ENCODE peak calls at places on chromosomes 4 and X, in nine cellular contexts. B is adipocyte; W is GM23338; U is sigmoid colon; L is upper lobe of left lung; I is BJ; Z is CD8-positive, alpha-beta memory T cell; J is GM23248; Y is H7. V is an unnamed sample. For H3K36me3, the result is how much of the 10 kb centered on the place peaks cover.

GRCh38 chr4:174198396-174199179 is 84.9 kb downstream of the FBXO8 start:
- DNase-seq in J (peak), B (peak), Y (no peak), L (no peak), W (no peak), I (peak), Z (no peak), U (peak), V (no peak)

GRCh38 chr4:44351069-44351468 is 97.5 kb downstream of the KCTD8 start:
- DNase-seq in J (peak), Y (no peak), I (no peak), L (no peak), W (no peak), Z (no peak), U (no peak), B (no peak), V (no peak)

GRCh38 chr4:155906554-155907247 is 3.2 kb downstream of the TDO2 start:
- DNase-seq in I (peak), B (peak), Y (no peak), L (no peak), U (no peak), W (no peak), Z (no peak), J (peak), V (no peak)

GRCh38 chrX:133444196-133444595 is 28.9 kb upstream of the GPC4 start:
- DNase-seq in J (no peak), Y (no peak), Z (no peak), U (no peak), I (no peak), W (no peak), L (no peak), B (peak), V (no peak)

GRCh38 chr4:152735918-152736305 is 43.6 kb downstream of the TIGD4 start:
- DNase-seq in U (no peak), B (no peak), L (no peak), J (no peak), W (no peak), Z (no peak), Y (no peak), I (no peak), V (no peak)

GRCh38 chr4:15809058-15809457 is 30.9 kb downstream of the CD38 start:
- DNase-seq in I (no peak), Z (no peak), W (no peak), U (no peak), Y (no peak), B (no peak), J (no peak), L (no peak), V (no peak)

GRCh38 chr4:79682801-79683217 is 274.8 kb upstream of the GK2 start:
- DNase-seq in J (no peak), Y (no peak), W (no peak), U (no peak), B (no peak), I (no peak), L (no peak), Z (no peak), V (no peak)

GRCh38 chr4:184317234-184317918 is 99.7 kb upstream of the ENPP6 start:
- DNase-seq in U (no peak), W (no peak), Y (no peak), Z (no peak), I (no peak), J (no peak), B (no peak), L (peak), V (no peak)

GRCh38 chr4:103786593-103786992 is 66.8 kb upstream of the TACR3 start:
- DNase-seq in J (no peak), Z (no peak), Y (no peak), L (no peak), U (no peak), I (no peak), W (no peak), B (no peak), V (no peak)

GRCh38 chrX:43269201-43269600 is 386.9 kb upstream of the MAOA start:
- DNase-seq in L (no peak), B (no peak), W (no peak), Z (no peak), J (no peak), I (no peak), Y (no peak), U (no peak), V (no peak)

GRCh38 chr4:7195546-7196282 is 3.4 kb downstream of the SORCS2 start:
- DNase-seq in Z (no peak), Y (peak), I (no peak), U (peak), W (no peak), L (no peak), B (peak), J (peak), V (no peak)

GRCh38 chrX:153411255-153411987 is at the start of gene ZFP92:
- DNase-seq in U (no peak), J (peak), W (peak), L (peak), B (peak), Z (peak), I (no peak), Y (peak), V (peak)

GRCh38 chrX:1249101-1249887 is 19.3 kb upstream of the CSF2RA start:
- DNase-seq in U (peak), Z (no peak), J (peak), L (no peak), W (peak), Y (peak), B (peak), I (peak), V (peak)

GRCh38 chrX:37578045-37578444 is 6.6 kb downstream of the LANCL3 start:
- DNase-seq in W (no peak), I (no peak), B (no peak), Y (no peak), Z (no peak), J (no peak), L (no peak), U (no peak), V (no peak)

GRCh38 chrX:43958529-43958928 is 14.7 kb downstream of the NDP start:
- DNase-seq in J (peak), U (no peak), B (peak), Y (peak), L (no peak), W (peak), Z (peak), I (peak), V (no peak)

GRCh38 chrX:72101597-72102037 is 30.1 kb downstream of the RTL5 start:
- DNase-seq in Z (no peak), J (no peak), L (no peak), Y (peak), I (no peak), U (no peak), B (no peak), W (peak), V (no peak)

GRCh38 chr4:72357908-72358307 is 211.1 kb downstream of the ADAMTS3 start:
- DNase-seq in Z (no peak), U (no peak), L (no peak), W (no peak), I (no peak), B (peak), J (no peak), Y (no peak), V (no peak)

GRCh38 chr4:93228021-93228420 is 600.5 kb upstream of the ATOH1 start:
- DNase-seq in Y (no peak), J (no peak), L (no peak), I (no peak), B (no peak), Z (no peak), U (no peak), W (no peak), V (no peak)

GRCh38 chrX:125444659-125445058 is 125.0 kb downstream of the TEX13C start:
- DNase-seq in L (no peak), W (no peak), U (no peak), B (no peak), Z (no peak), Y (no peak), I (no peak), J (no peak), V (no peak)

GRCh38 chrX:313546-313945 is 5.0 kb downstream of the GTPBP6 start:
- DNase-seq in J (no peak), W (no peak), U (peak), Y (no peak), I (no peak), L (no peak), Z (no peak), B (no peak), V (peak)

GRCh38 chr4:102493794-102494193 is 7.4 kb upstream of the NFKB1 start:
- DNase-seq in L (no peak), Y (no peak), W (no peak), Z (no peak), B (no peak), J (no peak), I (no peak), U (no peak), V (no peak)

GRCh38 chrX:7263330-7263729 is 115.4 kb upstream of the PUDP start:
- DNase-seq in W (no peak), Z (no peak), Y (no peak), J (no peak), L (no peak), B (no peak), U (no peak), I (no peak), V (no peak)

GRCh38 chr4:140103676-140104075 is 50.3 kb downstream of the MAML3 start:
- DNase-seq in I (no peak), W (no peak), L (no peak), Z (no peak), J (peak), Y (no peak), B (no peak), U (no peak), V (no peak)

GRCh38 chrX:17567173-17567572 is 170.1 kb upstream of the SCML1 start:
- DNase-seq in Y (no peak), J (peak), W (no peak), Z (no peak), L (no peak), B (no peak), I (no peak), U (peak), V (no peak)

GRCh38 chr4:105140684-105141490 is 5.8 kb upstream of the TET2 start:
- DNase-seq in W (peak), B (peak), Z (peak), I (no peak), U (no peak), Y (peak), J (peak), L (no peak), V (no peak)

GRCh38 chr4:157291071-157291470 is 70.5 kb downstream of the GRIA2 start:
- DNase-seq in Z (no peak), B (no peak), W (peak), Y (no peak), I (no peak), L (no peak), J (peak), U (no peak), V (no peak)

GRCh38 chr4:110514889-110515479 is 39.0 kb downstream of the ENPEP start:
- DNase-seq in J (peak), W (peak), I (no peak), U (no peak), Z (no peak), L (no peak), Y (no peak), B (peak), V (no peak)

GRCh38 chr4:143186634-143187033 is 1.9 kb downstream of the USP38 start:
- DNase-seq in B (peak), J (peak), L (no peak), U (no peak), Z (no peak), Y (no peak), W (peak), I (no peak), V (no peak)

GRCh38 chr4:6333301-6334202 is 63.9 kb downstream of the WFS1 start:
- DNase-seq in I (no peak), B (no peak), L (no peak), Z (no peak), Y (peak), W (peak), U (no peak), J (peak), V (no peak)

GRCh38 chrX:115017455-115017854 is at the start of gene IL13RA2:
- DNase-seq in W (peak), Z (no peak), Y (no peak), I (no peak), J (no peak), U (no peak), B (no peak), L (no peak), V (no peak)

GRCh38 chr4:183960912-183961569 is 55.9 kb downstream of the STOX2 start:
- DNase-seq in Y (no peak), Z (no peak), L (no peak), U (no peak), J (no peak), I (no peak), B (no peak), W (no peak), V (peak)

GRCh38 chr4:186693159-186693815 is 30.4 kb downstream of the FAT1 start:
- DNase-seq in U (peak), Y (no peak), J (peak), W (no peak), B (peak), I (peak), L (no peak), Z (no peak), V (peak)

GRCh38 chr4:80221161-80221560 is 23.9 kb downstream of the PRDM8 start:
- DNase-seq in W (no peak), U (no peak), Z (no peak), I (no peak), L (no peak), B (peak), J (peak), Y (no peak), V (no peak)

GRCh38 chr4:25896782-25897539 is 17.1 kb upstream of the SMIM20 start:
- DNase-seq in B (no peak), U (no peak), J (no peak), Y (no peak), L (no peak), Z (no peak), I (no peak), W (no peak), V (no peak)

GRCh38 chrX:39174761-39175417 is 373.6 kb downstream of the MID1IP1 start:
- DNase-seq in U (no peak), Z (peak), I (no peak), L (no peak), W (no peak), B (no peak), Y (no peak), J (peak), V (peak)

GRCh38 chr4:143085644-143086043 is 99.1 kb upstream of the USP38 start:
- DNase-seq in W (no peak), Y (no peak), U (no peak), L (no peak), J (no peak), I (no peak), Z (no peak), B (no peak), V (no peak)

GRCh38 chr4:8599091-8599460 is 6.5 kb downstream of the CPZ start:
- DNase-seq in Y (no peak), J (no peak), W (no peak), L (peak), B (no peak), Z (no peak), I (no peak), U (no peak), V (no peak)

GRCh38 chr4:79964715-79965345 is 108.2 kb downstream of the ANTXR2 start:
- DNase-seq in J (no peak), Y (peak), U (peak), L (peak), W (peak), Z (no peak), B (no peak), I (no peak), V (peak)

GRCh38 chr4:157242871-157243270 is 22.3 kb downstream of the GRIA2 start:
- DNase-seq in J (no peak), L (no peak), W (no peak), Z (no peak), U (no peak), Y (no peak), I (no peak), B (no peak), V (no peak)

GRCh38 chrX:10128386-10128785 is 28.4 kb upstream of the CLCN4 start:
- DNase-seq in I (no peak), B (no peak), J (no peak), W (no peak), L (no peak), Z (no peak), U (no peak), Y (no peak), V (no peak)

GRCh38 chrX:10129229-10129628 is 27.5 kb upstream of the CLCN4 start:
- DNase-seq in B (no peak), I (no peak), Z (no peak), W (no peak), Y (no peak), U (no peak), L (no peak), J (no peak), V (no peak)

GRCh38 chrX:10126834-10127233 is 29.9 kb upstream of the CLCN4 start:
- DNase-seq in I (no peak), B (no peak), W (no peak), Y (no peak), L (no peak), Z (no peak), J (no peak), U (no peak), V (no peak)

GRCh38 chrX:10133980-10134676 is 22.6 kb upstream of the CLCN4 start:
- DNase-seq in W (no peak), Z (no peak), U (peak), Y (no peak), J (no peak), I (no peak), B (no peak), L (no peak), V (no peak)

DNA sequence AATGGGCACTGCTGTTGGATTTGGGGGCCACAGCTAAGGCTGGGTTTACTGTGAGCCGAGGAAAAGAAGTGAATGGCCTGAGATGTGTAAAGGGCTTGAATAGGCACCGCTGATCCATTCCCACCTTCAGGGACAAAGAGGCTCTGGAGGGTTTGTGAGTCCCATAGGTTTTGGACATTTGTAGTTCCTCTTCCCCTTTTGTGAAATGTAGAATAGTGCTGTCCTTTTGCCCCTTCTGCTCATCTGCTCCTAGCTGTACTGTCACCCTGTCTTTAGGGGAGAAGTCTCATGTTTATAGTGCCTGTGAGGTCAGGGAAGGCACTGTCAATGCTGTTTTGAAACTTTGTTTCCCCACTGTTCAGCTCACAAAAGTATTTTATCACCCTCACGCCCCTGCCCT is 26.4 kb upstream of the CLCN4 start:
- DNase-seq in U (no peak), B (no peak), W (no peak), Z (no peak), Y (no peak), J (no peak), I (no peak), L (no peak), V (no peak)
- H3K36me3 ChIP-seq in U (under half), B (under half), W (under half), Z (under half), Y (under half), J (under half), I (under half), L (under half), V (under half)

DNA sequence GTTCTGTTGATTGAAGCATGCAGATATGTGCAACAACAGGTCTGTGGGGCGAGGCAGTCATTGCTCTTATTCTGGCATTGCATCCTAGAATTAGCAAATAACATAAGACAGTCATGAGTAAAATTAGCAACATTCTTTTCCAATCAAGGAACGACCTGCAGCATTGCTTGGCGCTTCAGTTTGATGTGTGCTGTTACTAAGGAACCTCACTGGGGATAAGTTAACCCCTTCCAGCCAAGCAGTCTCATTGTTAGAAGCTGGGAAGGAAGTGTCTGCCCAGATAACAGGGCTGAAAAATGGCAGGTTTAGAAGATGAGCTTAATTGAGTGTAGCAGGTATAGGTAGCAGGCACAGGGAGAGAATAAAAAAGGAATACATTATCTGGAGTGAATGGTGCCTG is 55.4 kb downstream of the RBM46 start:
- DNase-seq in Y (peak), L (no peak), I (no peak), J (no peak), W (peak), Z (no peak), B (no peak), U (no peak), V (no peak)
- H3K36me3 ChIP-seq in Y (under half), L (under half), I (under half), J (under half), W (under half), Z (under half), B (under half), U (under half), V (under half)

GRCh38 chr4:122249357-122249756 is 97.2 kb downstream of the BLTP1 start:
- DNase-seq in Z (no peak), U (no peak), Y (no peak), I (no peak), W (no peak), L (no peak), J (no peak), B (no peak), V (no peak)
- H3K36me3 ChIP-seq in Z (under half), U (under half), Y (under half), I (under half), W (under half), L (under half), J (under half), B (half or more), V (under half)

GRCh38 chrX:2715066-2715600 is 24.0 kb downstream of the CD99 start:
- DNase-seq in Y (no peak), L (no peak), I (no peak), J (no peak), Z (no peak), W (no peak), B (no peak), U (peak), V (no peak)
- H3K36me3 ChIP-seq in Y (under half), L (under half), I (under half), J (under half), Z (under half), W (under half), B (half or more), U (under half), V (under half)

GRCh38 chr4:740656-741282 is 35.1 kb downstream of the PCGF3 start:
- DNase-seq in B (no peak), L (peak), Y (no peak), U (no peak), W (no peak), I (no peak), J (peak), Z (no peak), V (no peak)
- H3K36me3 ChIP-seq in B (under half), L (under half), Y (under half), U (under half), W (under half), I (under half), J (under half), Z (under half), V (under half)

DNA sequence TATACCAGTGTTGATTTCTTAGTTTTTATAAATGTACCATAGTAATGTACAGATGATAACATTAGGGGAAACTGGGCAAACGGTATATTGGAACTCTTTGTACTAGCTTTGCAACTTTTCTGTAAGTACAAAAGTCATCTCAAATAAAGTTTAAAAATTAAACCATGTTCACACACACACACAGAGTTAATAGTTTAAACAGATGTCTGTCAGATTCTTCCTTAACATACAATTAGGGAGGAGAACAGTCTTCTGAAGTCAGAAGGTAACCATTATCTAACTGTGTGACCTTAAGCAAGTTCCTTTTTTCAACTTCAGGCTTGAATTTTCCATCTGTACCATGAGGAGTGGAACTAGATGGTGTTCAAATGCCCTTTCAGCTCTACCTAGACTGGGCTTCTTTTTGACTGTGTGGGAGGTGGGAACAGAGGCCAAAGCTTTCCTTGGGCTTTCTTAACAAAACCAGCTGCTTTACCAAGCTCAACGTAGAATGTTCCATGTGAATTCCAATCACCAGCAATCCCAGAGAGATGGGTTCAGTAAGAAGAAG is 127.8 kb downstream of the NEXMIF start:
- DNase-seq in L (no peak), Z (no peak), W (no peak), B (no peak), I (no peak), J (no peak), U (no peak), Y (no peak), V (no peak)
- H3K36me3 ChIP-seq in L (under half), Z (under half), W (under half), B (under half), I (under half), J (under half), U (under half), Y (under half), V (under half)

GRCh38 chr4:119518230-119518892 is 110.2 kb downstream of the PDE5A start:
- DNase-seq in J (no peak), Y (no peak), W (peak), B (no peak), Z (no peak), U (no peak), L (no peak), I (no peak), V (no peak)
- H3K36me3 ChIP-seq in J (under half), Y (under half), W (under half), B (under half), Z (under half), U (under half), L (under half), I (under half), V (under half)

DNA sequence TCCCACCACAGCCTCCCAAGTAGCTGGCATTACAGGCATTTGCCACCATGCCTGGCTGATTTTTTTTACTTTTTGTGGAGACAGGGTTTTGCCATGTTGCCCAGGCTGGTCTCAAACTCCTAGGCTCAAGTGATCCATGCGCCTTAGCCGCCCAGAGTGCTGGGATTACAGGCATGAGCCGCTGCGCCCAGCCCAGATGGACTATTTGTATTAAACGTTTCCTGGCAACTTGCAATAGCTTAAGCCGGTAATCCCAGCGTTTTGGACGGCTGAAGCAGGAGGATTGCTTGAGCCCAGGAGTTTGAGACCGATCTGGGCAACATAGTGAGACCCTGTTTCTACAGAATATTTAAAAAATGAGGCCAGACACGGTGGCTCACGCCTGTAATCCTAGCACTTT is 18.4 kb downstream of the UBE2K start:
- DNase-seq in I (no peak), W (no peak), J (no peak), U (no peak), Y (no peak), L (no peak), B (no peak), Z (no peak), V (no peak)
- H3K36me3 ChIP-seq in I (under half), W (under half), J (under half), U (under half), Y (under half), L (under half), B (under half), Z (under half), V (under half)